ENCODE peak calls at places on chromosome 16, in five cellular contexts. A is tibial nerve, U is HCT116, M is stomach, J is esophagus squamous epithelium. F is an unnamed sample.

GRCh38 chr16:17899141-17899540 is 428.4 kb upstream of the XYLT1 start:
- DNase-seq in A (no peak), M (no peak), U (no peak), J (no peak), F (no peak)

GRCh38 chr16:11621539-11621919 is 34.8 kb upstream of the LITAF start:
- DNase-seq in U (no peak), A (no peak), J (no peak), M (no peak), F (no peak)

GRCh38 chr16:53433930-53434435 is 288 bp upstream of the RBL2 start:
- DNase-seq in J (no peak), M (no peak), A (no peak), U (peak; percentile 58), F (no peak)

GRCh38 chr16:12729448-12729847 is 74.2 kb downstream of the CPPED1 start:
- DNase-seq in A (no peak), M (no peak), U (no peak), J (no peak), F (no peak)

GRCh38 chr16:68000024-68000423 is 740 bp upstream of the DPEP2 start:
- DNase-seq in J (no peak), M (no peak), U (no peak), A (no peak), F (no peak)

GRCh38 chr16:84947022-84947421 is 64.3 kb downstream of the ZDHHC7 start:
- DNase-seq in A (no peak), U (no peak), J (no peak), M (no peak), F (no peak)

GRCh38 chr16:17258848-17259713 is 211.7 kb downstream of the XYLT1 start:
- DNase-seq in J (no peak), U (no peak), M (no peak), A (no peak), F (no peak)

GRCh38 chr16:67104061-67104460 is 5.7 kb upstream of the PHAF1 start:
- DNase-seq in U (no peak), J (no peak), M (no peak), A (no peak), F (no peak)

GRCh38 chr16:85585762-85586161 is 27.4 kb upstream of the GSE1 start:
- DNase-seq in A (no peak), U (no peak), J (no peak), M (no peak), F (no peak)

GRCh38 chr16:17205279-17206139 is 265.3 kb downstream of the XYLT1 start:
- DNase-seq in M (peak; percentile 29), U (no peak), J (no peak), A (no peak), F (no peak)

GRCh38 chr16:65572156-65572555 is 450.3 kb upstream of the CDH11 start:
- DNase-seq in U (no peak), J (no peak), M (no peak), A (no peak), F (no peak)

GRCh38 chr16:28975158-28975603 is 603 bp downstream of the SPNS1 start:
- DNase-seq in A (no peak), J (no peak), U (no peak), M (no peak), F (no peak)

GRCh38 chr16:55832425-55832787 is 490 bp downstream of the CES1 start:
- DNase-seq in U (no peak), A (no peak), M (no peak), J (no peak), F (no peak)

GRCh38 chr16:69176033-69176780 is 10.8 kb upstream of the SNTB2 start:
- DNase-seq in A (no peak), M (no peak), U (no peak), J (no peak), F (no peak)

GRCh38 chr16:7849891-7850290 is 517.2 kb downstream of the RBFOX1 start:
- DNase-seq in U (no peak), M (no peak), J (no peak), A (no peak), F (peak; percentile 39)

GRCh38 chr16:57594531-57595031 is 33.8 kb upstream of the ADGRG1 start:
- DNase-seq in A (no peak), U (no peak), J (no peak), M (no peak), F (no peak)

GRCh38 chr16:59121411-59121810 is 387.3 kb upstream of the GOT2 start:
- DNase-seq in U (no peak), J (no peak), M (no peak), A (no peak), F (no peak)

GRCh38 chr16:17304124-17304813 is 166.5 kb downstream of the XYLT1 start:
- DNase-seq in A (no peak), U (peak; percentile 22), M (peak; percentile 70), J (no peak), F (no peak)

GRCh38 chr16:50573947-50574751 is 26.0 kb downstream of the NKD1 start:
- DNase-seq in A (no peak), J (no peak), M (no peak), U (no peak), F (no peak)

GRCh38 chr16:12498077-12498476 is 305.6 kb downstream of the CPPED1 start:
- DNase-seq in J (no peak), A (no peak), M (no peak), U (no peak), F (no peak)

GRCh38 chr16:57447142-57447962 is at the start of the genes CIAPIN1 and COQ9:
- DNase-seq in A (peak; percentile 91), J (peak; percentile 62), M (peak; percentile 97), U (peak; percentile 79), F (peak; percentile 97)

DNA sequence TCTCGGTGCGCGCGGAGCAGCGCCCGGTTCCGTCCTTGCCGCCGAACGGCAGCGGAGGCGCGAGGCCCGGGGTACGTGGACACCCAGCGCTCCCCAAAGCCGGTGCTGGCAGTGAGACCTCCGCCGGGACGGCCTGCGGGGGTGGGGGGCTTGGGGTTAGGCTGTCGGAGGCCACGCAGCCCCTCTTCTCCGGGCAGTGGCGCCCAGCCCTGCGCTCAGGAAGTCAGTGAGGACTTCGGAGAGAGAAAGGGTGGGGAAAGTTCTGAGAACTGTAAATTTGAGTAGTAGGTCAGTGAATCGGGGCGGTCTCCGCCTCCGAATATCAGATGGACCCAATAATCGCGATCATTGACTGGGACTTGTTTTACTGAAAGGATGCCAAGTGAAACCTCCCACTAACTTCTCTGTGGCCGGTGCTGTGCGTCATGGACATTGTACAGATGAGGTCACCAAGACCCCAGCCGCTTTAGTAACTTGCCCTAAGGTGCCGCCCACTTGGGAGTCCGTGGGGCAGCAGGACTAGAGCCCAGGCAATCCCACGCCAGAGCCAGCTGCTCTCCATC is 468 bp downstream of the IL4R start:
- DNase-seq in M (peak; percentile 57), A (no peak), U (peak; percentile 42), J (no peak), F (no peak)
- TF ChIP-seq POLR2A in M (no peak), A (no peak), U (no peak), J (no peak), F (peak; percentile 23)

GRCh38 chr16:46826618-46827017 is 4.4 kb downstream of the C16orf87 start:
- DNase-seq in A (no peak), U (no peak), M (no peak), J (no peak), F (no peak)
- TF ChIP-seq CTCF in A (no peak), U (no peak), M (no peak), J (no peak), F (no peak)

GRCh38 chr16:2787406-2787805 is at the start of gene PRSS33:
- DNase-seq in M (no peak), J (no peak), A (no peak), U (no peak), F (no peak)
- H3K27me3 ChIP-seq in M (peaks cover 33% of the 10 kb centered on the region), J (peaks cover 91% of the 10 kb centered on the region), A (no peaks in the 10 kb centered on the region), U (no peaks in the 10 kb centered on the region), F (peaks cover 84% of the 10 kb centered on the region)

DNA sequence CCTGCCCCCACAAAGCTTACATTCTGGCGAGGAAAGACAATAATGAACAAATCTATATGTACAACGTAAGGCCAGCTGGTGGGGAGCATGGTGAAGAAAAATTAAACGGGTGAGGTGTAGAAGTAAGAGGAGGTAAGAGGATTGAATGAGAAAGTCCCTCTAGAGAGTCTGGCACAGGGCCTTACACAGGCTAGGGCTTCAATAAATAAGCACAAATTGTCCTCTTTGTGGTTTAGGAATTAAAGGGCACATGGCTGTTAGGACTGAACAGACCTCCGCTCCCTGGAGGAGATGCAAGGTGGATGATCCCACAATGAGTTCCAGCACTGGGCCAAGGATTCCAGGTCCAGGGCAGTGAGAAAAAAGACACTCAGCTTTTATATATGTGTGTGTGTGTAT is 43.1 kb upstream of the HAPSTR1 start:
- DNase-seq in U (peak; percentile 29), M (no peak), J (no peak), A (no peak), F (no peak)
- TF ChIP-seq POLR2A in U (no peak), M (no peak), J (no peak), A (no peak), F (no peak)

GRCh38 chr16:79995315-79995714 is 394.8 kb upstream of the MAF start:
- DNase-seq in J (no peak), U (no peak), A (no peak), M (no peak), F (no peak)

GRCh38 chr16:79993810-79994209 is 393.3 kb upstream of the MAF start:
- DNase-seq in M (no peak), J (no peak), U (no peak), A (no peak), F (no peak)

GRCh38 chr16:79994413-79994812 is 393.9 kb upstream of the MAF start:
- DNase-seq in M (no peak), U (no peak), J (no peak), A (no peak), F (no peak)

GRCh38 chr16:79998143-79998542 is 397.6 kb upstream of the MAF start:
- DNase-seq in M (no peak), J (no peak), U (no peak), A (no peak), F (no peak)

DNA sequence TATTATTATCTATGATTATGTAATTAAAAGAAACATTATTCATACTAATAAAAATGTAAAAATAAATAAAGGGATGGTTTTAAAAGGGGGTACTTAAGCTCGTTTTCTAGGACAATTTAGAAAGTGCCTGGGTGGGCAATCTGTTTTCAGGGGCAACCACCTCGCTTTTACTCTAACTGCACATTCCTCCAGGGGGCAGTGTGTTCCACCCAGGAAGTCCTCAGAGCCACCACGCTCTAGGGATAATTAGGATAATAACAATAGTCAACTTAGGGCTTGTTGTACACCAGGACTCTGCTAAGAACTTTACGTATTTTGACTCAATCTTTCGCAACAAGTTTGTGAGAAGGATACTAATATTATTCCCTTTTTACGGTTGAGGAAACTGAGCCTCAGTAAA is 396.7 kb upstream of the MAF start:
- DNase-seq in U (no peak), A (no peak), J (no peak), M (no peak), F (no peak)
- TF ChIP-seq CTCF in U (no peak), A (no peak), J (peak; percentile 8), M (no peak), F (peak; percentile 21)

GRCh38 chr16:31528726-31529397 is 1.2 kb downstream of the AHSP start:
- DNase-seq in M (no peak), U (no peak), A (no peak), J (no peak), F (no peak)

GRCh38 chr16:31530405-31530804 is 2.7 kb downstream of the AHSP start:
- DNase-seq in U (no peak), A (no peak), J (no peak), M (no peak), F (no peak)

GRCh38 chr16:31529398-31530312 is 2.0 kb downstream of the AHSP start:
- DNase-seq in A (no peak), J (no peak), M (no peak), U (no peak), F (no peak)

GRCh38 chr16:31532120-31532519 is 4.4 kb downstream of the AHSP start:
- DNase-seq in U (no peak), A (no peak), M (no peak), J (no peak), F (no peak)

GRCh38 chr16:31531096-31531495 is 3.4 kb downstream of the AHSP start:
- DNase-seq in U (no peak), J (no peak), M (no peak), A (no peak), F (no peak)
- H3K27me3 ChIP-seq in U (no peaks in the 10 kb centered on the region), J (peaks cover 70% of the 10 kb centered on the region), M (peaks cover 21% of the 10 kb centered on the region), A (no peaks in the 10 kb centered on the region), F (no peaks in the 10 kb centered on the region)

F was measured in esophagus muscularis mucosa.